ENCODE peak calls at places on chromosomes 11 and 22, in six cellular contexts. D is RCC 7860; R is GOT3; Y is activated T-helper 1 cell treated with anti-CD3 and anti-CD28 coated beads, Interleukin-2, amount 50 U/mL, for 16 hours; X is stimulated activated CD4-positive, alpha-beta T cell treated with anti-CD3 and anti-CD28 coated beads, Interleukin-2, amount 100 ng/mL, for 48 hours; U is COLO829. O is an unnamed sample.

GRCh38 chr11:105673089-105673488 is 63.2 kb downstream of the GRIA4 start:
- DNase-seq in D (no peak), R (no peak), Y (no peak), X (no peak), U (peak), O (no peak)

GRCh38 chr11:68690671-68691401 is 6.5 kb downstream of the GAL start:
- DNase-seq in D (no peak), R (no peak), Y (no peak), X (no peak), U (no peak), O (peak)

GRCh38 chr11:9330387-9331384 is 16.3 kb upstream of the TMEM41B start:
- DNase-seq in D (no peak), R (no peak), Y (no peak), X (no peak), U (no peak), O (no peak)

GRCh38 chr22:50612715-50613221 is 12.2 kb downstream of the MAPK8IP2 start:
- DNase-seq in D (no peak), R (no peak), Y (no peak), X (no peak), U (no peak), O (no peak)

GRCh38 chr22:38404419-38404818 is 50.6 kb downstream of the KCNJ4 start:
- DNase-seq in D (no peak), R (no peak), Y (no peak), X (no peak), U (no peak), O (no peak)

GRCh38 chr22:22565991-22566390 is 6.9 kb upstream of the PRAME start:
- DNase-seq in D (no peak), R (no peak), Y (no peak), X (no peak), U (peak), O (no peak)

GRCh38 chr11:117931331-117931950 is 2.2 kb upstream of the TMPRSS13 start:
- DNase-seq in D (no peak), R (no peak), Y (no peak), X (no peak), U (no peak), O (no peak)

GRCh38 chr22:40193429-40194421 is 16.0 kb downstream of the TNRC6B start:
- DNase-seq in D (no peak), R (no peak), Y (no peak), X (no peak), U (no peak), O (no peak)

GRCh38 chr11:65210748-65211147 is 29.0 kb downstream of the CAPN1 start:
- DNase-seq in D (no peak), R (no peak), Y (no peak), X (no peak), U (no peak), O (no peak)

GRCh38 chr22:26845016-26845728 is 187.8 kb downstream of the MIAT start:
- DNase-seq in D (peak), R (no peak), Y (no peak), X (no peak), U (no peak), O (no peak)

GRCh38 chr11:128956401-128957203 is 13.9 kb upstream of the TP53AIP1 start:
- DNase-seq in D (peak), R (no peak), Y (no peak), X (no peak), U (peak), O (peak)

GRCh38 chr11:36509265-36509664 is 807 bp downstream of the TRAF6 start:
- DNase-seq in D (no peak), R (no peak), Y (no peak), X (no peak), U (no peak), O (peak)

GRCh38 chr11:69352181-69352580 is 58.2 kb downstream of the MYEOV start:
- DNase-seq in D (peak), R (no peak), Y (no peak), X (no peak), U (no peak), O (no peak)

GRCh38 chr11:77665240-77665965 is 27.8 kb upstream of the CLNS1A start:
- DNase-seq in D (no peak), R (no peak), Y (no peak), X (no peak), U (no peak), O (no peak)

GRCh38 chr11:69683764-69684333 is 8.7 kb upstream of the LTO1 start:
- DNase-seq in D (no peak), R (no peak), Y (no peak), X (no peak), U (no peak), O (no peak)

GRCh38 chr11:27294654-27295053 is 68.4 kb downstream of the CCDC34 start:
- DNase-seq in D (no peak), R (no peak), Y (no peak), X (no peak), U (no peak), O (no peak)

GRCh38 chr11:118876261-118876660 is 7.4 kb upstream of the CXCR5 start:
- DNase-seq in D (no peak), R (no peak), Y (no peak), X (no peak), U (no peak), O (no peak)

GRCh38 chr22:44355688-44356070 is 42.9 kb upstream of the SHISAL1 start:
- DNase-seq in D (no peak), R (no peak), Y (no peak), X (no peak), U (no peak), O (no peak)

GRCh38 chr11:3989251-3989650 is 105.3 kb upstream of the RRM1 start:
- DNase-seq in D (no peak), R (no peak), Y (no peak), X (no peak), U (no peak), O (no peak)

GRCh38 chr11:132444891-132445290 is 1074.5 kb downstream of the NTM start:
- DNase-seq in D (no peak), R (no peak), Y (no peak), X (no peak), U (no peak), O (no peak)

GRCh38 chr22:30598986-30599385 is 7.3 kb upstream of the PES1 start:
- DNase-seq in D (no peak), R (no peak), Y (no peak), X (no peak), U (no peak), O (no peak)

GRCh38 chr22:22720201-22720723 is 75.8 kb downstream of the GGTLC2 start:
- DNase-seq in D (no peak), R (no peak), Y (no peak), X (peak), U (peak), O (peak)

GRCh38 chr11:102223859-102224258 is 93.4 kb upstream of the BIRC3 start:
- DNase-seq in D (no peak), R (no peak), Y (no peak), X (no peak), U (no peak), O (no peak)

GRCh38 chr11:120784566-120785251 is 239.2 kb upstream of the TBCEL start:
- DNase-seq in D (no peak), R (no peak), Y (no peak), X (no peak), U (no peak), O (no peak)

GRCh38 chr11:44008698-44009097 is 39.1 kb upstream of the ACCSL start:
- DNase-seq in D (no peak), R (no peak), Y (no peak), X (no peak), U (no peak), O (no peak)

GRCh38 chr22:49971232-49972162 is 10.9 kb downstream of the PIM3 start:
- DNase-seq in D (no peak), R (peak), Y (peak), X (peak), U (peak), O (no peak)

GRCh38 chr11:130677486-130678153 is 229.2 kb downstream of the ADAMTS15 start:
- DNase-seq in D (peak), R (no peak), Y (no peak), X (no peak), U (no peak), O (no peak)

GRCh38 chr11:5234390-5234834 is at the start of gene HBD:
- DNase-seq in D (peak), R (no peak), Y (no peak), X (no peak), U (no peak), O (no peak)

GRCh38 chr22:32142600-32142999 is 16.5 kb downstream of the C22orf42 start:
- DNase-seq in D (no peak), R (no peak), Y (no peak), X (no peak), U (no peak), O (no peak)

GRCh38 chr11:850777-851762 is 8.4 kb downstream of the TSPAN4 start:
- DNase-seq in D (no peak), R (no peak), Y (no peak), X (no peak), U (no peak), O (no peak)

GRCh38 chr22:35609761-35610160 is 7.4 kb downstream of the MB start:
- DNase-seq in D (no peak), R (no peak), Y (no peak), X (no peak), U (no peak), O (no peak)

GRCh38 chr11:78428773-78429172 is 11.2 kb upstream of the GAB2 start:
- DNase-seq in D (no peak), R (no peak), Y (no peak), X (no peak), U (no peak), O (no peak)

GRCh38 chr11:113446112-113446511 is 29.1 kb downstream of the DRD2 start:
- DNase-seq in D (no peak), R (no peak), Y (no peak), X (no peak), U (no peak), O (no peak)